ENCODE peak calls at places on chromosomes 1 and 21, in seven cellular contexts. H, B, C, E, X, N and Z are unnamed samples.

GRCh38 chr1:109617291-109617801 is 2.1 kb downstream of the GNAT2 start:
- DNase-seq in H (no peak), B (peak; percentile 59), C (no peak), E (peak; percentile 88), X (no peak), N (no peak), Z (no peak)

GRCh38 chr1:176903474-176903873 is 261.0 kb downstream of the ASTN1 start:
- DNase-seq in H (no peak), B (no peak), C (no peak), E (no peak), X (no peak), N (no peak), Z (no peak)

GRCh38 chr1:89104687-89105086 is 21.2 kb downstream of the GBP2 start:
- DNase-seq in H (no peak), B (no peak), C (no peak), E (no peak), X (no peak), N (no peak), Z (no peak)

GRCh38 chr1:44405804-44406743 is 1.0 kb downstream of the RNF220 start:
- DNase-seq in H (peak; percentile 35), B (no peak), C (no peak), E (no peak), X (peak; percentile 14), N (no peak), Z (no peak)

GRCh38 chr1:113981962-113982931 is 3.0 kb downstream of the OLFML3 start:
- DNase-seq in H (no peak), B (no peak), C (peak; percentile 50), E (no peak), X (no peak), N (no peak), Z (peak; percentile 44)

GRCh38 chr21:35244514-35244913 is 195.4 kb upstream of the RUNX1 start:
- DNase-seq in H (no peak), B (no peak), C (peak; percentile 55), E (no peak), X (no peak), N (no peak), Z (no peak)

GRCh38 chr1:119535381-119535780 is 28.4 kb downstream of the HSD3B1 start:
- DNase-seq in H (no peak), B (no peak), C (no peak), E (no peak), X (no peak), N (no peak), Z (no peak)

GRCh38 chr1:41538741-41539415 is 54.4 kb upstream of the EDN2 start:
- DNase-seq in H (no peak), B (no peak), C (no peak), E (peak; percentile 44), X (no peak), N (no peak), Z (peak; percentile 14)

GRCh38 chr1:1418464-1419362 is 2.4 kb downstream of the ANKRD65 start:
- DNase-seq in H (no peak), B (no peak), C (no peak), E (peak; percentile 65), X (no peak), N (no peak), Z (no peak)

GRCh38 chr1:44420535-44420934 is 15.5 kb downstream of the RNF220 start:
- DNase-seq in H (no peak), B (no peak), C (no peak), E (no peak), X (no peak), N (no peak), Z (no peak)

GRCh38 chr1:202597090-202597761 is 113.0 kb downstream of the SYT2 start:
- DNase-seq in H (no peak), B (no peak), C (no peak), E (no peak), X (no peak), N (no peak), Z (no peak)

GRCh38 chr1:27527223-27527856 is 37.4 kb upstream of the WASF2 start:
- DNase-seq in H (peak; percentile 39), B (peak; percentile 59), C (no peak), E (peak; percentile 88), X (no peak), N (peak; percentile 25), Z (peak; percentile 78)

GRCh38 chr1:97820470-97821188 is 100.2 kb downstream of the DPYD start:
- DNase-seq in H (no peak), B (no peak), C (no peak), E (no peak), X (no peak), N (no peak), Z (no peak)

GRCh38 chr1:156148236-156148635 is 5.1 kb upstream of the SEMA4A start:
- DNase-seq in H (no peak), B (no peak), C (no peak), E (peak; percentile 32), X (no peak), N (no peak), Z (no peak)

GRCh38 chr1:201582261-201582951 is 43.5 kb downstream of the NAV1 start:
- DNase-seq in H (no peak), B (no peak), C (peak; percentile 42), E (peak; percentile 71), X (no peak), N (no peak), Z (no peak)

GRCh38 chr1:109927908-109928307 is 17.3 kb downstream of the CSF1 start:
- DNase-seq in H (no peak), B (no peak), C (peak; percentile 70), E (no peak), X (no peak), N (no peak), Z (peak; percentile 74)

GRCh38 chr21:41207401-41208388 is 39.7 kb downstream of the BACE2 start:
- DNase-seq in H (no peak), B (no peak), C (peak; percentile 71), E (no peak), X (no peak), N (no peak), Z (peak; percentile 52)

GRCh38 chr1:155499953-155500621 is 62.5 kb downstream of the ASH1L start:
- DNase-seq in H (no peak), B (no peak), C (no peak), E (no peak), X (no peak), N (no peak), Z (peak; percentile 56)

GRCh38 chr1:201376464-201377374 is 761 bp downstream of the TNNT2 start:
- DNase-seq in H (peak; percentile 78), B (peak; percentile 87), C (peak; percentile 38), E (peak; percentile 92), X (no peak), N (no peak), Z (no peak)

GRCh38 chr1:227887697-227888403 is 59.9 kb downstream of the WNT9A start:
- DNase-seq in H (peak; percentile 8), B (peak; percentile 52), C (peak; percentile 41), E (peak; percentile 61), X (no peak), N (no peak), Z (peak; percentile 38)

GRCh38 chr1:6351480-6352137 is 42.0 kb downstream of the ACOT7 start:
- DNase-seq in H (no peak), B (no peak), C (peak; percentile 73), E (peak; percentile 41), X (no peak), N (no peak), Z (peak; percentile 79)

GRCh38 chr1:160707171-160708109 is 4.2 kb downstream of the CD48 start:
- DNase-seq in H (no peak), B (no peak), C (no peak), E (no peak), X (no peak), N (no peak), Z (no peak)

GRCh38 chr1:20377516-20378270 is 87.0 kb downstream of the VWA5B1 start:
- DNase-seq in H (no peak), B (no peak), C (no peak), E (no peak), X (no peak), N (no peak), Z (no peak)

GRCh38 chr21:42309753-42310213 is 5.4 kb downstream of the TFF3 start:
- DNase-seq in H (peak; percentile 79), B (peak; percentile 80), C (peak; percentile 75), E (peak; percentile 82), X (peak; percentile 66), N (peak; percentile 66), Z (peak; percentile 57)

GRCh38 chr1:25571522-25571970 is 28.1 kb downstream of the LDLRAP1 start:
- DNase-seq in H (no peak), B (no peak), C (no peak), E (no peak), X (no peak), N (no peak), Z (no peak)

GRCh38 chr1:40799351-40799867 is 15.8 kb downstream of the KCNQ4 start:
- DNase-seq in H (no peak), B (no peak), C (peak; percentile 77), E (no peak), X (no peak), N (no peak), Z (no peak)